ENCODE peak calls at places on chromosomes 2 and 18, in four cellular contexts. One of them, this sample, is unnamed.

GRCh38 chr2:168455692-168456525 is at the start of gene CERS6:
- DNase-seq in occipital lobe: peak
- DNase-seq in dermis blood vessel endothelial cell: peak
- DNase-seq in GM12891: peak
- DNase-seq in this sample: peak

GRCh38 chr2:169983506-169983905 is 156.3 kb downstream of the UBR3 start:
- DNase-seq in occipital lobe: no peak
- DNase-seq in dermis blood vessel endothelial cell: no peak
- DNase-seq in GM12891: no peak
- DNase-seq in this sample: no peak

GRCh38 chr18:62201870-62202269 is 14.8 kb downstream of the RELCH start:
- DNase-seq in occipital lobe: no peak
- DNase-seq in dermis blood vessel endothelial cell: no peak
- DNase-seq in GM12891: no peak
- DNase-seq in this sample: no peak

GRCh38 chr2:144479138-144479537 is 40.8 kb downstream of the ZEB2 start:
- DNase-seq in occipital lobe: no peak
- DNase-seq in dermis blood vessel endothelial cell: no peak
- DNase-seq in GM12891: no peak
- DNase-seq in this sample: no peak

GRCh38 chr2:208906330-208906729 is 499.7 kb downstream of the PTH2R start:
- DNase-seq in occipital lobe: no peak
- DNase-seq in dermis blood vessel endothelial cell: no peak
- DNase-seq in GM12891: no peak
- DNase-seq in this sample: no peak

GRCh38 chr18:73461038-73461779 is 593.4 kb upstream of the NETO1 start:
- DNase-seq in occipital lobe: no peak
- DNase-seq in dermis blood vessel endothelial cell: no peak
- DNase-seq in GM12891: no peak
- DNase-seq in this sample: no peak

GRCh38 chr2:28488083-28488482 is 7.8 kb upstream of the PLB1 start:
- DNase-seq in occipital lobe: no peak
- DNase-seq in dermis blood vessel endothelial cell: no peak
- DNase-seq in GM12891: no peak
- DNase-seq in this sample: no peak

GRCh38 chr18:56511996-56512395 is 126.4 kb downstream of the TXNL1 start:
- DNase-seq in occipital lobe: no peak
- DNase-seq in dermis blood vessel endothelial cell: no peak
- DNase-seq in GM12891: no peak
- DNase-seq in this sample: no peak

GRCh38 chr2:20568501-20569463 is 82.1 kb downstream of the HS1BP3 start:
- DNase-seq in occipital lobe: no peak
- DNase-seq in dermis blood vessel endothelial cell: peak
- DNase-seq in GM12891: no peak
- DNase-seq in this sample: no peak

GRCh38 chr2:33321236-33321731 is 155.2 kb upstream of the RASGRP3 start:
- DNase-seq in occipital lobe: no peak
- DNase-seq in dermis blood vessel endothelial cell: no peak
- DNase-seq in GM12891: no peak
- DNase-seq in this sample: no peak

GRCh38 chr2:96082211-96083063 is 33.9 kb downstream of the ADRA2B start:
- DNase-seq in occipital lobe: no peak
- DNase-seq in dermis blood vessel endothelial cell: no peak
- DNase-seq in GM12891: no peak
- DNase-seq in this sample: no peak

GRCh38 chr2:178860551-178860950 is 53.3 kb upstream of the TTN start:
- DNase-seq in occipital lobe: no peak
- DNase-seq in dermis blood vessel endothelial cell: no peak
- DNase-seq in GM12891: no peak
- DNase-seq in this sample: no peak

GRCh38 chr2:181546086-181546485 is 88.9 kb downstream of the ITGA4 start:
- DNase-seq in occipital lobe: no peak
- DNase-seq in dermis blood vessel endothelial cell: no peak
- DNase-seq in GM12891: no peak
- DNase-seq in this sample: no peak

GRCh38 chr2:189849550-189849949 is 65.3 kb downstream of the PMS1 start:
- DNase-seq in occipital lobe: no peak
- DNase-seq in dermis blood vessel endothelial cell: no peak
- DNase-seq in GM12891: no peak
- DNase-seq in this sample: no peak

GRCh38 chr18:50507120-50507590 is 52.7 kb upstream of the MAPK4 start:
- DNase-seq in occipital lobe: peak
- DNase-seq in dermis blood vessel endothelial cell: peak
- DNase-seq in GM12891: no peak
- DNase-seq in this sample: peak

GRCh38 chr2:139353874-139354273 is 573.7 kb upstream of the NXPH2 start:
- DNase-seq in occipital lobe: no peak
- DNase-seq in dermis blood vessel endothelial cell: no peak
- DNase-seq in GM12891: no peak
- DNase-seq in this sample: no peak

GRCh38 chr18:21740724-21741510 is at the start of gene MIB1:
- DNase-seq in occipital lobe: peak
- DNase-seq in dermis blood vessel endothelial cell: no peak
- DNase-seq in GM12891: peak
- DNase-seq in this sample: peak

GRCh38 chr2:221850076-221850475 is 278.0 kb upstream of the EPHA4 start:
- DNase-seq in occipital lobe: no peak
- DNase-seq in dermis blood vessel endothelial cell: no peak
- DNase-seq in GM12891: no peak
- DNase-seq in this sample: no peak

GRCh38 chr2:31129835-31130561 is 8.2 kb downstream of the GALNT14 start:
- DNase-seq in occipital lobe: no peak
- DNase-seq in dermis blood vessel endothelial cell: no peak
- DNase-seq in GM12891: no peak
- DNase-seq in this sample: no peak

GRCh38 chr2:5692561-5693287 is 540 bp downstream of the SOX11 start:
- DNase-seq in occipital lobe: no peak
- DNase-seq in dermis blood vessel endothelial cell: no peak
- DNase-seq in GM12891: no peak
- DNase-seq in this sample: no peak

GRCh38 chr2:47344890-47345583 is 57.9 kb upstream of the MSH2 start:
- DNase-seq in occipital lobe: peak
- DNase-seq in dermis blood vessel endothelial cell: peak
- DNase-seq in GM12891: no peak
- DNase-seq in this sample: peak

GRCh38 chr2:122516775-122517174 is 761.3 kb downstream of the TSN start:
- DNase-seq in occipital lobe: no peak
- DNase-seq in dermis blood vessel endothelial cell: no peak
- DNase-seq in GM12891: no peak
- DNase-seq in this sample: no peak

GRCh38 chr2:129480790-129481189 is 498.7 kb upstream of the RAB6C start:
- DNase-seq in occipital lobe: no peak
- DNase-seq in dermis blood vessel endothelial cell: no peak
- DNase-seq in GM12891: no peak
- DNase-seq in this sample: no peak

GRCh38 chr2:23624378-23624777 is 239.4 kb downstream of the KLHL29 start:
- DNase-seq in occipital lobe: no peak
- DNase-seq in dermis blood vessel endothelial cell: peak
- DNase-seq in GM12891: no peak
- DNase-seq in this sample: no peak

GRCh38 chr2:98502556-98503335 is 58.1 kb downstream of the INPP4A start:
- DNase-seq in occipital lobe: no peak
- DNase-seq in dermis blood vessel endothelial cell: peak
- DNase-seq in GM12891: no peak
- DNase-seq in this sample: no peak

GRCh38 chr2:85999131-85999831 is 106.4 kb downstream of the POLR1A start:
- DNase-seq in occipital lobe: no peak
- DNase-seq in dermis blood vessel endothelial cell: peak
- DNase-seq in GM12891: peak
- DNase-seq in this sample: no peak

GRCh38 chr2:180519276-180519675 is 461.1 kb upstream of the UBE2E3 start:
- DNase-seq in occipital lobe: no peak
- DNase-seq in dermis blood vessel endothelial cell: peak
- DNase-seq in GM12891: no peak
- DNase-seq in this sample: no peak

GRCh38 chr18:48922801-48923730 is 27.7 kb downstream of the SMAD7 start:
- DNase-seq in occipital lobe: no peak
- DNase-seq in dermis blood vessel endothelial cell: peak
- DNase-seq in GM12891: no peak
- DNase-seq in this sample: no peak

GRCh38 chr2:165144315-165144714 is 59.5 kb downstream of the SCN3A start:
- DNase-seq in occipital lobe: no peak
- DNase-seq in dermis blood vessel endothelial cell: no peak
- DNase-seq in GM12891: no peak
- DNase-seq in this sample: no peak

GRCh38 chr2:98822301-98823164 is 91.6 kb upstream of the MGAT4A start:
- DNase-seq in occipital lobe: no peak
- DNase-seq in dermis blood vessel endothelial cell: peak
- DNase-seq in GM12891: no peak
- DNase-seq in this sample: no peak

GRCh38 chr2:152584301-152584700 is 133.0 kb downstream of the PRPF40A start:
- DNase-seq in occipital lobe: no peak
- DNase-seq in dermis blood vessel endothelial cell: no peak
- DNase-seq in GM12891: no peak
- DNase-seq in this sample: no peak

GRCh38 chr2:230327418-230328154 is 593 bp downstream of the SP140L start:
- DNase-seq in occipital lobe: no peak
- DNase-seq in dermis blood vessel endothelial cell: peak
- DNase-seq in GM12891: no peak
- DNase-seq in this sample: no peak

GRCh38 chr2:162258686-162259085 is 15.4 kb upstream of the FAP start:
- DNase-seq in occipital lobe: no peak
- DNase-seq in dermis blood vessel endothelial cell: no peak
- DNase-seq in GM12891: no peak
- DNase-seq in this sample: no peak

GRCh38 chr2:75277111-75277510 is 77.8 kb upstream of the TACR1 start:
- DNase-seq in occipital lobe: no peak
- DNase-seq in dermis blood vessel endothelial cell: no peak
- DNase-seq in GM12891: no peak
- DNase-seq in this sample: peak

GRCh38 chr18:59902180-59902992 is 2.6 kb downstream of the PMAIP1 start:
- DNase-seq in occipital lobe: no peak
- DNase-seq in dermis blood vessel endothelial cell: peak
- DNase-seq in GM12891: no peak
- DNase-seq in this sample: no peak

GRCh38 chr18:58549814-58550339 is 79.0 kb downstream of the ALPK2 start:
- DNase-seq in occipital lobe: no peak
- DNase-seq in dermis blood vessel endothelial cell: no peak
- DNase-seq in GM12891: no peak
- DNase-seq in this sample: no peak

GRCh38 chr18:681985-682384 is 24.5 kb downstream of the TYMS start:
- DNase-seq in occipital lobe: no peak
- DNase-seq in dermis blood vessel endothelial cell: no peak
- DNase-seq in GM12891: no peak
- DNase-seq in this sample: no peak

GRCh38 chr2:238290079-238290478 is 1.7 kb upstream of the PER2 start:
- DNase-seq in occipital lobe: no peak
- DNase-seq in dermis blood vessel endothelial cell: peak
- DNase-seq in GM12891: no peak
- DNase-seq in this sample: no peak

This sample was measured in 8988T.